ENCODE peak calls at places on chromosomes 1 and 21, in nine cellular contexts. F is hepatic stellate cell; B is skeletal muscle cell; A is head of caudate nucleus; W is RWPE2; Y is H4; J is activated CD4-positive, alpha-beta T cell treated with anti-CD3 and anti-CD28 coated beads for 1 hour; S is psoas muscle; M is heart left ventricle. C is an unnamed sample.

GRCh38 chr1:11719313-11720032 is 16.5 kb upstream of the AGTRAP start:
- DNase-seq in F (peak), B (no peak), A (peak), W (no peak), Y (no peak), J (peak), S (peak), M (peak), C (peak)

GRCh38 chr1:48619529-48619928 is 147.5 kb upstream of the SPATA6 start:
- DNase-seq in F (no peak), B (no peak), A (no peak), W (peak), Y (peak), J (no peak), S (peak), M (no peak), C (peak)

GRCh38 chr21:45505416-45506021 is 36.7 kb downstream of the SLC19A1 start:
- DNase-seq in F (no peak), B (no peak), A (no peak), W (peak), Y (no peak), J (no peak), S (peak), M (peak), C (no peak)

GRCh38 chr21:36134820-36135390 is at the start of gene CBR3:
- DNase-seq in F (peak), B (no peak), A (peak), W (no peak), Y (peak), J (peak), S (peak), M (peak), C (no peak)

GRCh38 chr1:176857632-176858031 is 306.9 kb downstream of the ASTN1 start:
- DNase-seq in F (no peak), B (no peak), A (no peak), W (no peak), Y (peak), J (no peak), S (no peak), M (no peak), C (no peak)

GRCh38 chr1:180168786-180169640 is 14.3 kb downstream of the QSOX1 start:
- DNase-seq in F (no peak), B (no peak), A (no peak), W (no peak), Y (peak), J (no peak), S (peak), M (no peak), C (no peak)

GRCh38 chr1:110487676-110488075 is 31.3 kb downstream of the KCNA10 start:
- DNase-seq in F (no peak), B (no peak), A (no peak), W (no peak), Y (no peak), J (no peak), S (no peak), M (no peak), C (no peak)

GRCh38 chr1:89842547-89843278 is 21.9 kb downstream of the LRRC8D start:
- DNase-seq in F (peak), B (no peak), A (no peak), W (no peak), Y (no peak), J (no peak), S (no peak), M (no peak), C (no peak)

GRCh38 chr1:173866462-173866861 is 1.3 kb downstream of the GAS5 start:
- DNase-seq in F (no peak), B (no peak), A (no peak), W (no peak), Y (no peak), J (no peak), S (no peak), M (no peak), C (no peak)

C was measured in SW480.